ENCODE peak calls at places on chromosomes 13 and 19, in four cellular contexts. P is aorta; T is effector memory CD4-positive, alpha-beta T cell; Z is activated CD4-positive, alpha-beta T cell treated with anti-CD3 and anti-CD28 coated beads, Interleukin-2, amount 50 U/mL, for 48 hours. A is an unnamed sample.
A peak's percentile ranks its signal among the peaks of the same experiment; 100 is the strongest.

GRCh38 chr13:30331331-30331771 is 24.0 kb upstream of the KATNAL1 start:
- DNase-seq in P (no peak), Z (no peak), T (no peak), A (no peak)

GRCh38 chr13:101092985-101093384 is 323.3 kb downstream of the NALCN start:
- DNase-seq in P (no peak), Z (no peak), T (no peak), A (no peak)

GRCh38 chr19:18491995-18492953 is 29.6 kb downstream of the ELL start:
- DNase-seq in T (no peak), Z (no peak), P (no peak), A (no peak)

GRCh38 chr13:112231451-112232083 is 144.6 kb upstream of the SPACA7 start:
- DNase-seq in Z (no peak), P (peak; percentile 27), T (no peak), A (no peak)

GRCh38 chr19:33219261-33219812 is 6.3 kb downstream of the SLC7A10 start:
- DNase-seq in T (no peak), P (no peak), Z (no peak), A (no peak)

GRCh38 chr13:28488376-28489005 is 6.4 kb downstream of the FLT1 start:
- DNase-seq in Z (no peak), T (no peak), P (no peak), A (no peak)

GRCh38 chr19:45253396-45254027 is 2.4 kb downstream of the MARK4 start:
- DNase-seq in Z (no peak), P (no peak), T (no peak), A (no peak)

GRCh38 chr13:44768775-44769578 is 192.8 kb upstream of the TSC22D1 start:
- DNase-seq in P (no peak), T (no peak), Z (peak; percentile 48), A (no peak)

GRCh38 chr13:27358420-27358819 is 66.0 kb upstream of the GTF3A start:
- DNase-seq in P (no peak), Z (no peak), T (no peak), A (no peak)

GRCh38 chr13:32443111-32443510 is 15.2 kb upstream of the N4BP2L1 start:
- DNase-seq in Z (peak; percentile 24), T (no peak), P (no peak), A (no peak)

GRCh38 chr19:46115396-46116109 is 8.9 kb downstream of the IGFL3 start:
- DNase-seq in P (no peak), Z (peak; percentile 74), T (no peak), A (no peak)

GRCh38 chr19:16073481-16073880 is 2.8 kb upstream of the TPM4 start:
- DNase-seq in Z (no peak), T (no peak), P (peak; percentile 76), A (no peak)

GRCh38 chr19:51368366-51369282 is at the start of gene CLDND2:
- DNase-seq in Z (no peak), T (no peak), P (no peak), A (peak; percentile 60)